ENCODE peak calls at places on chromosomes 1 and 21, in six cellular contexts. V is lower leg skin, W is cardiac fibroblast, G is SK-N-SH, M is choroid plexus epithelial cell, O is lower lobe of right lung. Z is an unnamed sample.

GRCh38 chr1:99652881-99653281 is 7.0 kb downstream of the PALMD start:
- DNase-seq in V (no peak), O (no peak), G (no peak), W (peak), M (no peak), Z (no peak)

GRCh38 chr1:14522331-14523241 is 75.9 kb upstream of the KAZN start:
- DNase-seq in G (peak), O (no peak), M (peak), W (peak), V (peak), Z (peak)

GRCh38 chr1:150464422-150464826 is 22.8 kb upstream of the TARS2 start:
- DNase-seq in M (peak), W (peak), V (no peak), O (peak), G (peak), Z (peak)

GRCh38 chr1:206506803-206507394 is 432 bp upstream of the RASSF5 start:
- DNase-seq in O (no peak), G (peak), M (no peak), W (no peak), V (no peak), Z (no peak)

GRCh38 chr21:36756527-36756926 is 57.6 kb downstream of the SIM2 start:
- DNase-seq in V (no peak), O (no peak), W (no peak), G (no peak), M (peak), Z (no peak)

GRCh38 chr1:219847215-219847855 is 81.0 kb downstream of the SLC30A10 start:
- DNase-seq in G (no peak), M (peak), W (no peak), O (no peak), V (no peak), Z (no peak)

GRCh38 chr1:201450721-201451291 is 18.2 kb downstream of the PHLDA3 start:
- DNase-seq in V (no peak), O (peak), G (peak), M (peak), W (peak), Z (peak)

GRCh38 chr1:167297222-167298214 is 76.8 kb downstream of the POU2F1 start:
- DNase-seq in M (peak), V (peak), O (no peak), W (peak), G (no peak), Z (peak)

GRCh38 chr1:6397844-6398243 is 4.3 kb upstream of the ACOT7 start:
- DNase-seq in G (no peak), V (no peak), M (no peak), W (no peak), O (no peak), Z (no peak)

GRCh38 chr1:196403803-196404690 is 204.2 kb downstream of the KCNT2 start:
- DNase-seq in V (no peak), G (no peak), W (peak), M (peak), O (no peak), Z (no peak)

GRCh38 chr1:47688161-47688560 is 250.3 kb downstream of the FOXD2 start:
- DNase-seq in V (no peak), G (no peak), O (no peak), W (no peak), M (no peak), Z (no peak)

GRCh38 chr1:39898648-39899603 is 2.8 kb downstream of the MYCL start:
- DNase-seq in M (peak), O (peak), G (peak), V (no peak), W (peak), Z (peak)

GRCh38 chr1:94741510-94741909 is 78.6 kb upstream of the SLC44A3 start:
- DNase-seq in M (peak), W (no peak), G (no peak), O (no peak), V (no peak), Z (no peak)

GRCh38 chr1:27454610-27455009 is 35.4 kb downstream of the WASF2 start:
- DNase-seq in G (no peak), O (no peak), V (no peak), M (no peak), W (no peak), Z (no peak)

DNA sequence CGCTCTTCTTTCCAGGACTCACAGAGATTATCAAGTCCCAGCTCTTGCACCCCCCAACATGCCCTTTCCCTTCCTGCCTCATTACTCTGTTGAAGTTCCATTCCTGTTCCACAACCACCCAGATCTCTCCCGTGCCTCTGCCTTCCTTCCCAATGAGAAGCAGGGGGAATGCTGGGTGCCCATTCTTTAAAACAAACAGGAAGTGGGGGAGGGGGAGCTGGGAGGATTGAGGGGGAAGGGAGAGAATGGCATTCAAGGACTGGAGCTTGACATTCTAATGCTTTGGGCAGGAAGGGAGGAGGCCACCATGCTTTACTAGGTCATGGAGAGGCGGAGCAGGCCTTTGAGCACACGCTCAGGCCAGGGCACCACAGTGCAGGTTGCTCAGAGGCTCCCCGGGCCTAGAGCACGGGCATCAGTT is 150.3 kb upstream of the IRF2BP2 start:
- DNase-seq in O (no peak), W (no peak), V (no peak), G (no peak), M (no peak), Z (no peak)
- H3K4me3 ChIP-seq in O (no peak), W (no peak), V (no peak), G (no peak), M (no peak), Z (no peak)

GRCh38 chr1:3863231-3863935 is 6.1 kb downstream of the DFFB start:
- DNase-seq in G (no peak), O (peak), W (no peak), V (no peak), M (no peak), Z (no peak)

GRCh38 chr1:3857791-3858129 is 484 bp downstream of the DFFB start:
- DNase-seq in V (no peak), G (no peak), W (no peak), M (no peak), O (no peak), Z (no peak)

GRCh38 chr1:3856923-3857790 is at the start of the genes CEP104 and DFFB:
- DNase-seq in W (peak), O (peak), M (peak), V (peak), G (peak), Z (peak)

GRCh38 chr1:3852711-3853498 is 4.1 kb downstream of the CEP104 start:
- DNase-seq in G (no peak), O (peak), W (no peak), M (no peak), V (no peak), Z (no peak)

DNA sequence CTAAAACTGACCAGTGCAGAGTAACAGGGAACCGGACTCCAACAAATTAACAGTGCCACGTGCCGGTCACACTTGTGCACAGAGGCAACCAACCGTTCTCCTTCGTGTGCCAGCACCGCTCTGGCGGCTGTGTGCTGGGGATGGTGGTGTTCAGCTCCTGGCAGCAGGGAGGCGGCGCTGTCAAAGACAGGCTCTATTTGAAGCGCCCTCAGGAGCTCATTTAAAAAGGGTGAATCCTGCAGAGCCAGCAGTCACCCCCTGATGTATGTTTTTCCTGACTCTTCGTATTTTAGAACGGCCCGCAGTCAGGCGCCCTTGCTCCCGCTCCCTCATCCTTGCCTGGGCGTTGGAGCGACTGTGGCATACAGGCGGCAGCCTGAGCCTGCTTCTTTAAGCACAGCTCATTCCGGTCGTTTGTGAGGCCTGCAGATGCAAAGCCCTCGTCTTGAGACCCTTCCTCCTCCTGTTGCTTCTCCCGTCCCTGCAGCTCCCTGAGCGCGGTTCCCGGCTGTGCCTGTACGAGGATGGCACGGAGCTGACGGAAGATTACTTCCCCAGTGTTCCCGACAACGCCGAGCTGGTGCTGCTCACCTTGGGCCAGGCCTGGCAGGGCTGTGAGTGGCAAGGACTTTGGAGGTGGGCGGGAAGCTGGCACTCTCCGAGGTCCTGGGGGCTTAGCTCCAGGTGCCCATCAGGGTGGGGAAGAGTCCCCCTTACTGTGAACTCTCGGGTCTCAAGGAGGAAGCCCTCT is 1.1 kb downstream of the DFFB start:
- DNase-seq in W (peak), G (peak), M (peak), O (peak), V (no peak), Z (no peak)
- TF ChIP-seq CTCF in W (peak), G (no peak), M (peak), O (no peak), V (no peak), Z (no peak)

GRCh38 chr1:55211909-55212308 is 3.3 kb downstream of the USP24 start:
- DNase-seq in W (no peak), O (no peak), G (no peak), V (no peak), M (no peak), Z (no peak)
- H3K4me3 ChIP-seq in W (no peak), O (peak), G (no peak), V (no peak), M (no peak), Z (no peak)

DNA sequence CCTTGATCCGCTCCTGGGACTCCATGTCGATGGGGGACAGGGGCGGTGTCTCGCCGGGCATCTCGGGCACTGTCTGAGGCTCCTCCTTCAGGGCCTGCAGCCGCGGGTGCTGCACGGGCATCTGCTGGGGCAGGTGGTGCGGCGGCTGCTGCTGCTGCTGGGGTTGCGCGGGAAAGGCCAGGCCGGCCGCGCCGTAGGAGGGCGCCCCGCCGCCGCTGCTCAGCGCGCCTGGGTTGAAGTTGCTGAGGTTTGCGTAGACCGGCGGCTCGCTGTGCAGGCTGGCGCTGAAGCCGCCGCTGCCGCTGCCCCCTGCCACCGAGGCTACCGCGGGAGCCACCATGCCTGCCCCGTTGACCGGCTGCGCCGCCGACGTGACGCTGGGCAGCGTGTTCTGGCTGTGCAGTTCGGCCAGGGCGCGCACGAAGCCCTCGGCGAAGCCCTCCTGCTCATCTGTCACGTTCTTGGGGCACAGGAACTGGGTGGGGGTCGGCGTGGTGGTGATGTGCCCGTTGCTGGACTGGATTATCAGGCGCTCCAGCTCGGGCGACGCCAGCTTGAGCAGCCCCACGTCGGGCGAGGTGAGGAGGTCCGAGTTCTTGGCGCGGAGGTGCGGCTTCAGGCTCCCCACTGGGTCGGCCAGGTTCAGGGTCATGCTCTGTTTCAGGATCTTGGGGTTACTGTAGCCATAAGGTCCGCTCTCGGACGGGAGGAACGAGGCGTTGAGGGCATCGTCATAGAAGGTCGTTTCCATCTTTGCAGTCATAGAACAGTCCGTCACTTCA is 1.3 kb downstream of the JUN start:
- DNase-seq in M (peak), O (peak), W (peak), G (peak), V (peak), Z (peak)
- TF ChIP-seq CTCF in M (no peak), O (peak), W (no peak), G (no peak), V (no peak), Z (no peak)

DNA sequence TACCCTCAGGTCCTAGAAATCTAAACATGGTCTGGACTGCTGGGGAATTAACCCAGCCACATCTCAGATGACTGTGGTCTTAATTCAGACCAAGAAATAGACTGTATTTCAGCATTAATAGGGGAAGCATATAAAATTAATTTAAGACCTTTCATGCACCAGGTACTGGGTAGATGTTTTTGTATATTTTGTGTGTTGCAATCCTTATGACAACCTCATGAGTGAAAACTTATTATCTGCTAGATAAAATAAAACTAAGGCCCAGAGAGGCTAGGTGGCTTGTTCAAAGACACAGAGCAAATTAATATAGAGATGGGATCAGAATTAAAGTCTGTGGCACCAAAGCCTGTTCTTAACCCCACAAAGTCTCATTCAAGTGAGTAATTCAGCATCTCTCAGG is 40.1 kb downstream of the OPTC start:
- DNase-seq in V (no peak), M (no peak), G (no peak), O (no peak), W (no peak), Z (no peak)
- H3K4me3 ChIP-seq in V (no peak), M (no peak), G (no peak), O (no peak), W (no peak), Z (no peak)

GRCh38 chr21:26773058-26773457 is 72.2 kb downstream of the ADAMTS1 start:
- DNase-seq in O (no peak), M (no peak), W (no peak), V (no peak), G (no peak), Z (no peak)

GRCh38 chr21:26766826-26767325 is 78.3 kb downstream of the ADAMTS1 start:
- DNase-seq in O (no peak), M (no peak), G (no peak), W (no peak), V (no peak), Z (no peak)

DNA sequence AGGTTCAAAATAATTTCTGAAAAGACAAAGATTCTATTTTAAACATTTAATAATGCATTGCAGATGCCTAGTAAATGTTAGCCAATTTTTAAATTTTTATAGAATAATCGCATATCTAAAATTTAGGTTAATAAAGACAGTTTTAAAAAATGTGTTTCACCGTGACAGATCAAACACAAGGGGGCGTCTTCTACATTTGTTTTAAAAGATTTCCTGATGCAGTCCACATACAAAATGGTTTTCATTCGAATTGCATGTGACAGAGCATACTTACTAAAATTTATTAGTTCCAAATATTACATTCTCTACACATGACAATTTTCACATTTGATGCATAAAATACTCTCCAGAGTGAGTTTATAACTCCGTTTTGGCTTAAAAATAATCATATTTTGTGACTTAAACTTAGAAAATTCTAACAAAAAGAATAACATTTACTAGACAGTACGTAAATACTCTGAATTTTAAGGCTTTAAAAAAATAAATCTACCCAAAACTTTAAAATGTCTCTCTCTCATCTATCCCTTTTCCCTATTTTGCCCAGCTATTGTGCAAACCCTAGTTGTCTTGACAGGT is 75.5 kb downstream of the ADAMTS1 start:
- DNase-seq in O (no peak), W (peak), G (peak), V (no peak), M (peak), Z (peak)
- TF ChIP-seq CTCF in O (peak), W (peak), G (peak), V (no peak), M (peak), Z (peak)